ENCODE peak calls at places on chromosome 7, in four cellular contexts. U is D341Med, O is endothelial cell, Y is endothelial cell of umbilical vein. D is an unnamed sample.

GRCh38 chr7:27914409-27914808 is 174.4 kb downstream of the TAX1BP1 start:
- DNase-seq in U (no peak), O (no peak), Y (no peak), D (no peak)

GRCh38 chr7:101235522-101235921 is 2.1 kb downstream of the CLDN15 start:
- DNase-seq in U (peak; percentile 27), O (no peak), Y (no peak), D (no peak)

GRCh38 chr7:139321071-139321745 is 19.9 kb upstream of the FMC1 start:
- DNase-seq in U (peak; percentile 52), O (no peak), Y (peak; percentile 17), D (no peak)

GRCh38 chr7:26784118-26784517 is 80.3 kb downstream of the SKAP2 start:
- DNase-seq in U (no peak), O (no peak), Y (no peak), D (no peak)

GRCh38 chr7:135620980-135621850 is 41.1 kb upstream of the STMP1 start:
- DNase-seq in U (peak; percentile 50), O (peak; percentile 27), Y (peak; percentile 82), D (no peak)

GRCh38 chr7:44496385-44496784 is 5.9 kb upstream of the NUDCD3 start:
- DNase-seq in U (no peak), O (no peak), Y (no peak), D (no peak)

GRCh38 chr7:44067064-44067951 is 1.9 kb upstream of the PGAM2 start:
- DNase-seq in U (no peak), O (no peak), Y (no peak), D (no peak)

GRCh38 chr7:121235221-121235620 is 93.6 kb upstream of the WNT16 start:
- DNase-seq in U (no peak), O (no peak), Y (no peak), D (no peak)

GRCh38 chr7:72467237-72467636 is 55.1 kb upstream of the CALN1 start:
- DNase-seq in U (no peak), O (no peak), Y (no peak), D (no peak)

GRCh38 chr7:65390588-65390987 is 16.9 kb downstream of the ZNF92 start:
- DNase-seq in U (no peak), O (no peak), Y (no peak), D (peak; percentile 24)

GRCh38 chr7:32062150-32062549 is 8.1 kb downstream of the PDE1C start:
- DNase-seq in U (peak; percentile 59), O (peak; percentile 83), Y (peak; percentile 48), D (no peak)

GRCh38 chr7:142280263-142280662 is 22.4 kb upstream of the PRSS58 start:
- DNase-seq in U (no peak), O (no peak), Y (no peak), D (no peak)

GRCh38 chr7:2245883-2246679 is 4.1 kb downstream of the NUDT1 start:
- DNase-seq in U (no peak), O (no peak), Y (no peak), D (no peak)

GRCh38 chr7:145031162-145031561 is 195.3 kb upstream of the TPK1 start:
- DNase-seq in U (no peak), O (no peak), Y (no peak), D (no peak)

GRCh38 chr7:42790196-42790595 is 121.7 kb downstream of the C7orf25 start:
- DNase-seq in U (no peak), O (no peak), Y (no peak), D (no peak)

GRCh38 chr7:37150856-37151255 is 297.8 kb downstream of the ELMO1 start:
- DNase-seq in U (no peak), O (no peak), Y (no peak), D (no peak)

GRCh38 chr7:1192171-1192676 is 32.2 kb upstream of the ZFAND2A start:
- DNase-seq in U (no peak), O (peak; percentile 46), Y (peak; percentile 87), D (no peak)

GRCh38 chr7:49839863-49840262 is 66.4 kb downstream of the VWC2 start:
- DNase-seq in U (no peak), O (no peak), Y (no peak), D (no peak)

GRCh38 chr7:137930616-137931015 is 71.3 kb downstream of the CREB3L2 start:
- DNase-seq in U (no peak), O (no peak), Y (peak; percentile 63), D (no peak)

GRCh38 chr7:664402-664775 is 62.1 kb upstream of the DNAAF5 start:
- DNase-seq in U (no peak), O (no peak), Y (no peak), D (no peak)

GRCh38 chr7:613442-614140 is 93.9 kb upstream of the PDGFA start:
- DNase-seq in U (no peak), O (no peak), Y (no peak), D (no peak)

GRCh38 chr7:27165655-27166474 is 528 bp upstream of the HOXA9 start:
- DNase-seq in U (no peak), O (no peak), Y (no peak), D (no peak)

GRCh38 chr7:48147078-48147591 is 24.1 kb upstream of the ABCA13 start:
- DNase-seq in U (no peak), O (no peak), Y (no peak), D (no peak)

GRCh38 chr7:79610905-79611304 is 157.4 kb upstream of the MAGI2 start:
- DNase-seq in U (no peak), O (no peak), Y (no peak), D (no peak)

GRCh38 chr7:1647961-1648631 is 22.0 kb upstream of the ELFN1 start:
- DNase-seq in U (peak; percentile 50), O (no peak), Y (no peak), D (no peak)

GRCh38 chr7:158687406-158687805 is 17.2 kb downstream of the NCAPG2 start:
- DNase-seq in U (no peak), O (no peak), Y (no peak), D (no peak)

GRCh38 chr7:141501451-141501850 is 49.8 kb upstream of the AGK start:
- DNase-seq in U (no peak), O (no peak), Y (no peak), D (no peak)